ENCODE peak calls at places on chromosomes 16 and 17, in eight cellular contexts. M is myocyte; L is activated CD8-positive, alpha-beta memory T cell treated with anti-CD3 and anti-CD28 coated beads for 1 hour; C is stimulated activated CD4-positive, alpha-beta T cell treated with anti-CD3 and anti-CD28 coated beads, Interleukin-2, amount 100 ng/mL, for 48 hours; W is heart left ventricle; A is hypothalamus; X is NCI-H345; D is mesothelial cell of epicardium. R is an unnamed sample.

GRCh38 chr17:72145972-72146755 is 25.3 kb downstream of the SOX9 start:
- DNase-seq in A (no peak), W (no peak), M (no peak), C (no peak), X (no peak), L (no peak), D (no peak), R (no peak)

GRCh38 chr17:42284566-42284965 is 3.7 kb upstream of the STAT5A start:
- DNase-seq in X (no peak), W (no peak), M (no peak), D (no peak), A (no peak), L (no peak), C (no peak), R (no peak)

GRCh38 chr17:65936013-65936412 is 255.9 kb downstream of the CEP112 start:
- DNase-seq in M (no peak), L (no peak), C (no peak), A (no peak), W (no peak), X (no peak), D (no peak), R (no peak)

GRCh38 chr17:2111691-2112090 is 56.8 kb downstream of the HIC1 start:
- DNase-seq in X (no peak), W (no peak), A (no peak), D (no peak), C (no peak), M (no peak), L (no peak), R (peak; percentile 63)

GRCh38 chr16:56869513-56870270 is 4.7 kb downstream of the SLC12A3 start:
- DNase-seq in C (peak; percentile 40), L (no peak), X (no peak), A (no peak), D (no peak), W (no peak), M (peak; percentile 74), R (peak; percentile 37)

GRCh38 chr16:19858006-19858653 is 26.5 kb downstream of the GPRC5B start:
- DNase-seq in L (no peak), W (no peak), X (no peak), D (no peak), A (peak; percentile 53), M (no peak), C (no peak), R (no peak)

GRCh38 chr17:28252436-28252835 is 66.6 kb upstream of the TMEM97 start:
- DNase-seq in L (no peak), X (no peak), A (no peak), M (no peak), C (no peak), D (no peak), W (no peak), R (no peak)

GRCh38 chr16:83530293-83530692 is 277.5 kb upstream of the HSBP1 start:
- DNase-seq in M (peak; percentile 87), W (no peak), D (no peak), X (no peak), L (no peak), A (no peak), C (no peak), R (no peak)

GRCh38 chr17:7436556-7437368 is 1.5 kb downstream of the TMEM102 start:
- DNase-seq in W (peak; percentile 89), L (peak; percentile 72), C (peak; percentile 69), X (peak; percentile 67), M (peak; percentile 77), D (peak; percentile 88), A (peak; percentile 58), R (peak; percentile 76)

GRCh38 chr17:3988297-3989120 is 24.3 kb upstream of the ATP2A3 start:
- DNase-seq in A (no peak), W (no peak), X (no peak), M (no peak), D (no peak), C (no peak), L (no peak), R (no peak)

GRCh38 chr17:27245230-27245696 is 48.7 kb upstream of the WSB1 start:
- DNase-seq in A (peak; percentile 82), D (peak; percentile 54), X (peak; percentile 75), C (peak; percentile 13), L (peak; percentile 15), M (peak; percentile 95), W (peak; percentile 92), R (peak; percentile 87)

GRCh38 chr16:24853830-24854229 is 8.1 kb downstream of the SLC5A11 start:
- DNase-seq in W (peak; percentile 69), A (peak; percentile 84), C (no peak), D (peak; percentile 48), M (peak; percentile 32), L (no peak), X (peak; percentile 28), R (no peak)

GRCh38 chr16:89829630-89830437 is 1.6 kb downstream of the SPIRE2 start:
- DNase-seq in A (no peak), W (no peak), L (no peak), D (no peak), M (no peak), C (no peak), X (peak; percentile 13), R (no peak)

GRCh38 chr16:51161440-51162195 is 10.5 kb upstream of the SALL1 start:
- DNase-seq in X (no peak), W (no peak), M (no peak), L (no peak), A (no peak), C (no peak), D (no peak), R (no peak)

GRCh38 chr17:81295678-81296381 is 723 bp upstream of the SLC38A10 start:
- DNase-seq in A (peak; percentile 25), M (peak; percentile 26), W (no peak), X (peak; percentile 64), D (no peak), C (peak; percentile 20), L (no peak), R (peak; percentile 60)

GRCh38 chr17:81165246-81166032 is at the start of gene PVALEF:
- DNase-seq in W (peak; percentile 60), M (no peak), C (no peak), D (peak; percentile 55), X (no peak), L (no peak), A (peak; percentile 81), R (no peak)

GRCh38 chr16:22191966-22192260 is 14.2 kb upstream of the EEF2K start:
- DNase-seq in W (no peak), M (no peak), L (no peak), A (peak; percentile 74), C (peak; percentile 33), D (no peak), X (no peak), R (no peak)

GRCh38 chr17:76740329-76741118 is 2.6 kb downstream of the MFSD11 start:
- DNase-seq in W (no peak), A (no peak), D (no peak), X (no peak), M (peak; percentile 51), L (no peak), C (no peak), R (no peak)

GRCh38 chr17:8954339-8954738 is 11.2 kb downstream of the PIK3R5 start:
- DNase-seq in A (peak; percentile 19), M (no peak), W (peak; percentile 80), C (no peak), D (no peak), X (no peak), L (peak; percentile 52), R (peak; percentile 65)

GRCh38 chr16:78065344-78065743 is 34.1 kb upstream of the WWOX start:
- DNase-seq in L (no peak), X (no peak), M (no peak), C (no peak), W (no peak), A (no peak), D (no peak), R (no peak)

GRCh38 chr16:85641776-85642176 is 28.7 kb downstream of the GSE1 start:
- DNase-seq in A (no peak), M (peak; percentile 71), W (no peak), D (no peak), X (peak; percentile 36), L (no peak), C (no peak), R (no peak)

GRCh38 chr16:2905988-2906387 is 5.7 kb upstream of the FLYWCH1 start:
- DNase-seq in M (no peak), L (no peak), D (no peak), X (no peak), A (no peak), W (no peak), C (no peak), R (no peak)

GRCh38 chr17:32117399-32117798 is 24.9 kb upstream of the RHOT1 start:
- DNase-seq in M (no peak), D (no peak), L (no peak), C (no peak), A (no peak), W (no peak), X (no peak), R (no peak)

GRCh38 chr17:77467513-77467912 is 326.7 kb downstream of the SEC14L1 start:
- DNase-seq in D (no peak), X (no peak), L (no peak), W (no peak), M (no peak), A (no peak), C (no peak), R (no peak)

GRCh38 chr16:88264641-88265285 is 118.0 kb upstream of the ZNF469 start:
- DNase-seq in X (no peak), W (peak; percentile 93), C (peak; percentile 44), L (no peak), D (peak; percentile 77), M (peak; percentile 97), A (no peak), R (peak; percentile 93)

GRCh38 chr16:3142327-3142726 is 7.5 kb downstream of the ZNF213 start:
- DNase-seq in D (no peak), L (no peak), W (peak; percentile 44), X (no peak), C (no peak), A (no peak), M (no peak), R (no peak)

GRCh38 chr16:1858189-1858588 is 13.8 kb downstream of the MEIOB start:
- DNase-seq in D (no peak), M (no peak), A (no peak), X (no peak), C (no peak), W (no peak), L (no peak), R (no peak)

GRCh38 chr17:64126918-64127317 is 3.0 kb downstream of the ERN1 start:
- DNase-seq in L (no peak), W (no peak), D (no peak), C (no peak), M (no peak), A (no peak), X (no peak), R (no peak)

GRCh38 chr16:50836121-50836541 is 94.2 kb downstream of the CYLD start:
- DNase-seq in L (no peak), A (peak; percentile 92), C (no peak), M (peak; percentile 18), W (no peak), X (no peak), D (no peak), R (no peak)

GRCh38 chr16:69131167-69131748 is 1.1 kb downstream of the CHTF8 start:
- DNase-seq in M (no peak), D (no peak), X (peak; percentile 21), L (no peak), W (no peak), A (peak; percentile 38), C (no peak), R (no peak)

GRCh38 chr16:56617212-56618085 is 8.1 kb upstream of the MT1E start:
- DNase-seq in W (peak; percentile 90), M (peak; percentile 89), A (peak; percentile 29), X (no peak), L (no peak), C (no peak), D (peak; percentile 58), R (peak; percentile 81)

GRCh38 chr16:58086381-58087208 is 42.6 kb downstream of the CFAP20 start:
- DNase-seq in D (no peak), C (no peak), M (no peak), X (peak; percentile 81), W (no peak), L (no peak), A (peak; percentile 6), R (no peak)

GRCh38 chr16:76970087-76970744 is 220.8 kb upstream of the MON1B start:
- DNase-seq in L (no peak), W (no peak), A (no peak), C (no peak), D (no peak), X (no peak), M (no peak), R (no peak)

GRCh38 chr16:64983226-64983625 is 138.6 kb downstream of the CDH11 start:
- DNase-seq in A (no peak), D (no peak), L (no peak), X (no peak), W (no peak), C (no peak), M (no peak), R (no peak)

R was measured in lung.